ENCODE peak calls at places on chromosome 2, in ten cellular contexts. One of them, this sample, is unnamed.

GRCh38 chr2:171985076-171985475 is 14.7 kb upstream of the METAP1D start:
- DNase-seq in astrocyte of the spinal cord: no peak
- DNase-seq in chondrocyte: no peak
- DNase-seq in dorsolateral prefrontal cortex: no peak
- DNase-seq in IMR-90: peak; percentile 2
- DNase-seq in HFF-Myc: no peak
- DNase-seq in A549: no peak
- DNase-seq in adrenal gland: no peak
- DNase-seq in glutamatergic neuron: no peak
- DNase-seq in mesothelial cell of epicardium: no peak
- DNase-seq in this sample: no peak

GRCh38 chr2:39548971-39549370 is 111.9 kb upstream of the MAP4K3 start:
- DNase-seq in chondrocyte: no peak
- DNase-seq in astrocyte of the spinal cord: no peak
- DNase-seq in adrenal gland: no peak
- DNase-seq in mesothelial cell of epicardium: no peak
- DNase-seq in glutamatergic neuron: no peak
- DNase-seq in HFF-Myc: no peak
- DNase-seq in A549: no peak
- DNase-seq in IMR-90: no peak
- DNase-seq in dorsolateral prefrontal cortex: no peak
- DNase-seq in this sample: no peak

GRCh38 chr2:157480182-157480961 is 36.5 kb upstream of the CYTIP start:
- DNase-seq in HFF-Myc: no peak
- DNase-seq in astrocyte of the spinal cord: no peak
- DNase-seq in A549: no peak
- DNase-seq in IMR-90: peak; percentile 24
- DNase-seq in dorsolateral prefrontal cortex: peak; percentile 72
- DNase-seq in glutamatergic neuron: no peak
- DNase-seq in adrenal gland: peak; percentile 26
- DNase-seq in chondrocyte: no peak
- DNase-seq in mesothelial cell of epicardium: no peak
- DNase-seq in this sample: no peak

GRCh38 chr2:64770781-64771334 is 117.1 kb upstream of the SERTAD2 start:
- DNase-seq in astrocyte of the spinal cord: peak; percentile 90
- DNase-seq in A549: no peak
- DNase-seq in IMR-90: peak; percentile 97
- DNase-seq in HFF-Myc: peak; percentile 69
- DNase-seq in dorsolateral prefrontal cortex: peak; percentile 79
- DNase-seq in glutamatergic neuron: peak; percentile 29
- DNase-seq in chondrocyte: no peak
- DNase-seq in mesothelial cell of epicardium: no peak
- DNase-seq in adrenal gland: peak; percentile 92
- DNase-seq in this sample: peak; percentile 12

GRCh38 chr2:20781656-20782265 is 41.1 kb downstream of the LDAH start:
- DNase-seq in mesothelial cell of epicardium: no peak
- DNase-seq in A549: peak; percentile 21
- DNase-seq in chondrocyte: no peak
- DNase-seq in dorsolateral prefrontal cortex: no peak
- DNase-seq in IMR-90: peak; percentile 7
- DNase-seq in HFF-Myc: no peak
- DNase-seq in astrocyte of the spinal cord: peak; percentile 8
- DNase-seq in adrenal gland: peak; percentile 20
- DNase-seq in glutamatergic neuron: peak; percentile 32
- DNase-seq in this sample: peak; percentile 48

GRCh38 chr2:78486565-78486964 is 538.9 kb upstream of the REG3G start:
- DNase-seq in adrenal gland: no peak
- DNase-seq in chondrocyte: no peak
- DNase-seq in astrocyte of the spinal cord: no peak
- DNase-seq in mesothelial cell of epicardium: no peak
- DNase-seq in IMR-90: no peak
- DNase-seq in HFF-Myc: no peak
- DNase-seq in dorsolateral prefrontal cortex: no peak
- DNase-seq in A549: no peak
- DNase-seq in glutamatergic neuron: no peak
- DNase-seq in this sample: no peak

GRCh38 chr2:218370410-218371063 is 11.5 kb upstream of the SLC11A1 start:
- DNase-seq in HFF-Myc: no peak
- DNase-seq in chondrocyte: no peak
- DNase-seq in glutamatergic neuron: no peak
- DNase-seq in A549: no peak
- DNase-seq in dorsolateral prefrontal cortex: no peak
- DNase-seq in IMR-90: peak; percentile 73
- DNase-seq in astrocyte of the spinal cord: no peak
- DNase-seq in mesothelial cell of epicardium: no peak
- DNase-seq in adrenal gland: peak; percentile 87
- DNase-seq in this sample: no peak

GRCh38 chr2:67057123-67057522 is 340.0 kb upstream of the ETAA1 start:
- DNase-seq in astrocyte of the spinal cord: no peak
- DNase-seq in A549: no peak
- DNase-seq in mesothelial cell of epicardium: no peak
- DNase-seq in glutamatergic neuron: no peak
- DNase-seq in chondrocyte: no peak
- DNase-seq in adrenal gland: no peak
- DNase-seq in IMR-90: no peak
- DNase-seq in HFF-Myc: no peak
- DNase-seq in dorsolateral prefrontal cortex: no peak
- DNase-seq in this sample: no peak

GRCh38 chr2:226683196-226683595 is 116.4 kb downstream of the IRS1 start:
- DNase-seq in glutamatergic neuron: no peak
- DNase-seq in A549: no peak
- DNase-seq in HFF-Myc: no peak
- DNase-seq in mesothelial cell of epicardium: no peak
- DNase-seq in astrocyte of the spinal cord: no peak
- DNase-seq in IMR-90: peak; percentile 28
- DNase-seq in dorsolateral prefrontal cortex: no peak
- DNase-seq in adrenal gland: peak; percentile 34
- DNase-seq in chondrocyte: no peak
- DNase-seq in this sample: no peak

GRCh38 chr2:202269585-202269984 is 4.0 kb downstream of the NOP58 start:
- DNase-seq in chondrocyte: no peak
- DNase-seq in glutamatergic neuron: no peak
- DNase-seq in adrenal gland: no peak
- DNase-seq in dorsolateral prefrontal cortex: no peak
- DNase-seq in astrocyte of the spinal cord: no peak
- DNase-seq in mesothelial cell of epicardium: no peak
- DNase-seq in IMR-90: no peak
- DNase-seq in A549: no peak
- DNase-seq in HFF-Myc: peak; percentile 69
- DNase-seq in this sample: no peak

GRCh38 chr2:205734436-205734835 is 52.1 kb downstream of the NRP2 start:
- DNase-seq in mesothelial cell of epicardium: no peak
- DNase-seq in HFF-Myc: no peak
- DNase-seq in IMR-90: peak; percentile 90
- DNase-seq in chondrocyte: no peak
- DNase-seq in astrocyte of the spinal cord: peak; percentile 88
- DNase-seq in adrenal gland: peak; percentile 83
- DNase-seq in glutamatergic neuron: no peak
- DNase-seq in A549: no peak
- DNase-seq in dorsolateral prefrontal cortex: no peak
- DNase-seq in this sample: peak; percentile 74

GRCh38 chr2:62339413-62339812 is 143.5 kb downstream of the B3GNT2 start:
- DNase-seq in dorsolateral prefrontal cortex: no peak
- DNase-seq in HFF-Myc: no peak
- DNase-seq in glutamatergic neuron: no peak
- DNase-seq in A549: no peak
- DNase-seq in adrenal gland: no peak
- DNase-seq in chondrocyte: no peak
- DNase-seq in mesothelial cell of epicardium: no peak
- DNase-seq in IMR-90: no peak
- DNase-seq in astrocyte of the spinal cord: no peak
- DNase-seq in this sample: no peak
- TF ChIP-seq CTCF in dorsolateral prefrontal cortex: no peak
- TF ChIP-seq CTCF in HFF-Myc: no peak
- TF ChIP-seq CTCF in glutamatergic neuron: no peak
- TF ChIP-seq CTCF in A549: no peak
- TF ChIP-seq CTCF in adrenal gland: no peak
- TF ChIP-seq CTCF in chondrocyte: peak; percentile 32
- TF ChIP-seq CTCF in mesothelial cell of epicardium: no peak
- TF ChIP-seq CTCF in IMR-90: no peak
- TF ChIP-seq CTCF in astrocyte of the spinal cord: peak; percentile 23
- TF ChIP-seq CTCF in this sample: no peak

GRCh38 chr2:10817413-10817812 is 4.8 kb upstream of the PDIA6 start:
- DNase-seq in chondrocyte: no peak
- DNase-seq in astrocyte of the spinal cord: no peak
- DNase-seq in mesothelial cell of epicardium: no peak
- DNase-seq in A549: peak; percentile 51
- DNase-seq in IMR-90: no peak
- DNase-seq in glutamatergic neuron: no peak
- DNase-seq in HFF-Myc: no peak
- DNase-seq in adrenal gland: no peak
- DNase-seq in dorsolateral prefrontal cortex: no peak
- DNase-seq in this sample: peak; percentile 52
- TF ChIP-seq CTCF in chondrocyte: peak; percentile 64
- TF ChIP-seq CTCF in astrocyte of the spinal cord: peak; percentile 65
- TF ChIP-seq CTCF in mesothelial cell of epicardium: peak; percentile 32
- TF ChIP-seq CTCF in A549: peak; percentile 15
- TF ChIP-seq CTCF in IMR-90: peak; percentile 38
- TF ChIP-seq CTCF in glutamatergic neuron: no peak
- TF ChIP-seq CTCF in HFF-Myc: peak; percentile 41
- TF ChIP-seq CTCF in adrenal gland: no peak
- TF ChIP-seq CTCF in dorsolateral prefrontal cortex: no peak
- TF ChIP-seq CTCF in this sample: peak; percentile 67

GRCh38 chr2:118459425-118459824 is 371.2 kb downstream of the INSIG2 start:
- DNase-seq in dorsolateral prefrontal cortex: no peak
- DNase-seq in adrenal gland: no peak
- DNase-seq in A549: no peak
- DNase-seq in mesothelial cell of epicardium: no peak
- DNase-seq in astrocyte of the spinal cord: no peak
- DNase-seq in chondrocyte: no peak
- DNase-seq in IMR-90: no peak
- DNase-seq in HFF-Myc: no peak
- DNase-seq in glutamatergic neuron: no peak
- DNase-seq in this sample: no peak
- TF ChIP-seq CTCF in dorsolateral prefrontal cortex: no peak
- TF ChIP-seq CTCF in adrenal gland: no peak
- TF ChIP-seq CTCF in A549: no peak
- TF ChIP-seq CTCF in mesothelial cell of epicardium: no peak
- TF ChIP-seq CTCF in astrocyte of the spinal cord: no peak
- TF ChIP-seq CTCF in chondrocyte: peak; percentile 21
- TF ChIP-seq CTCF in IMR-90: no peak
- TF ChIP-seq CTCF in HFF-Myc: no peak
- TF ChIP-seq CTCF in glutamatergic neuron: no peak
- TF ChIP-seq CTCF in this sample: no peak

GRCh38 chr2:158530829-158531228 is 74.1 kb downstream of the PKP4 start:
- DNase-seq in mesothelial cell of epicardium: no peak
- DNase-seq in HFF-Myc: no peak
- DNase-seq in astrocyte of the spinal cord: no peak
- DNase-seq in glutamatergic neuron: no peak
- DNase-seq in adrenal gland: no peak
- DNase-seq in IMR-90: no peak
- DNase-seq in chondrocyte: no peak
- DNase-seq in dorsolateral prefrontal cortex: no peak
- DNase-seq in A549: no peak
- DNase-seq in this sample: no peak
- TF ChIP-seq CTCF in mesothelial cell of epicardium: no peak
- TF ChIP-seq CTCF in HFF-Myc: no peak
- TF ChIP-seq CTCF in astrocyte of the spinal cord: no peak
- TF ChIP-seq CTCF in glutamatergic neuron: no peak
- TF ChIP-seq CTCF in adrenal gland: no peak
- TF ChIP-seq CTCF in IMR-90: no peak
- TF ChIP-seq CTCF in chondrocyte: no peak
- TF ChIP-seq CTCF in dorsolateral prefrontal cortex: no peak
- TF ChIP-seq CTCF in A549: no peak
- TF ChIP-seq CTCF in this sample: no peak

GRCh38 chr2:132668189-132668833 is 1.7 kb downstream of the LYPD1 start:
- DNase-seq in glutamatergic neuron: peak; percentile 83
- DNase-seq in mesothelial cell of epicardium: no peak
- DNase-seq in IMR-90: no peak
- DNase-seq in A549: peak; percentile 21
- DNase-seq in adrenal gland: no peak
- DNase-seq in dorsolateral prefrontal cortex: no peak
- DNase-seq in chondrocyte: no peak
- DNase-seq in astrocyte of the spinal cord: peak; percentile 51
- DNase-seq in HFF-Myc: no peak
- DNase-seq in this sample: no peak
- TF ChIP-seq CTCF in glutamatergic neuron: peak; percentile 60
- TF ChIP-seq CTCF in mesothelial cell of epicardium: no peak
- TF ChIP-seq CTCF in IMR-90: peak; percentile 30
- TF ChIP-seq CTCF in A549: peak; percentile 20
- TF ChIP-seq CTCF in adrenal gland: no peak
- TF ChIP-seq CTCF in dorsolateral prefrontal cortex: no peak
- TF ChIP-seq CTCF in chondrocyte: peak; percentile 54
- TF ChIP-seq CTCF in astrocyte of the spinal cord: peak; percentile 61
- TF ChIP-seq CTCF in HFF-Myc: no peak
- TF ChIP-seq CTCF in this sample: no peak

DNA sequence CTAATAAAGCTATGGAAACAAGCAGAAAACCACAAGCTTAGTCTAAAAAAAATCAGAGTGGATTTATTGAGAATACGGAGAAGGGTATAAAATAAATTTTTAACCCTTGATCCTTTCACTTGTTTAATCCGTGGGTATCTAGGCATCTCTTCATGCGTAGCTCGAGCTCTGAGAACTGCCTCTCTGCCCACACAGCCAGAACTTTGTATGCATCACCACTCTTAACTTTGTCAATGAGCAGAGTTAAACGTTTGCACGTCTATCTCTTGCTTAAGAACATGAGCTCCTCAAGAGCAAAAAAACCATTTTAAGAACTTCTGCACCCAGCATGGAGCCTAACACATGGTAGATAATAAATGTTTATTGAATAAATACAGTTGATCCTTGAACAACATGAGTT is 26.9 kb upstream of the TANK start:
- DNase-seq in glutamatergic neuron: no peak
- DNase-seq in A549: no peak
- DNase-seq in IMR-90: no peak
- DNase-seq in dorsolateral prefrontal cortex: no peak
- DNase-seq in mesothelial cell of epicardium: no peak
- DNase-seq in astrocyte of the spinal cord: no peak
- DNase-seq in adrenal gland: no peak
- DNase-seq in chondrocyte: no peak
- DNase-seq in HFF-Myc: no peak
- DNase-seq in this sample: no peak
- TF ChIP-seq CTCF in glutamatergic neuron: no peak
- TF ChIP-seq CTCF in A549: no peak
- TF ChIP-seq CTCF in IMR-90: no peak
- TF ChIP-seq CTCF in dorsolateral prefrontal cortex: no peak
- TF ChIP-seq CTCF in mesothelial cell of epicardium: no peak
- TF ChIP-seq CTCF in astrocyte of the spinal cord: no peak
- TF ChIP-seq CTCF in adrenal gland: no peak
- TF ChIP-seq CTCF in chondrocyte: no peak
- TF ChIP-seq CTCF in HFF-Myc: no peak
- TF ChIP-seq CTCF in this sample: no peak